ENCODE peak calls at places on chromosomes 12 and 14, in nine cellular contexts. L is OCI-LY7; E is glomerular endothelial cell; X is aorta; K is HTR-8/SVneo; N is T-helper 1 cell; J is heart right ventricle; G is lower leg skin; Y is activated CD8-positive, alpha-beta memory T cell treated with anti-CD3 and anti-CD28 coated beads for 24 hours. C is an unnamed sample.

GRCh38 chr12:96210376-96211055 is 16.3 kb downstream of the ELK3 start:
- DNase-seq in J (no peak), E (no peak), N (no peak), L (no peak), K (no peak), Y (peak), X (no peak), G (no peak), C (no peak)

GRCh38 chr14:67170706-67171105 is 18.5 kb upstream of the GARIN2 start:
- DNase-seq in K (peak), N (no peak), E (no peak), L (no peak), X (no peak), G (no peak), Y (no peak), J (no peak), C (no peak)

GRCh38 chr12:1001507-1001906 is 10.5 kb downstream of the ERC1 start:
- DNase-seq in X (no peak), G (no peak), N (no peak), K (no peak), L (no peak), E (no peak), Y (no peak), J (no peak), C (no peak)

GRCh38 chr12:108811411-108812185 is 45.8 kb downstream of the SSH1 start:
- DNase-seq in J (no peak), X (no peak), G (no peak), K (no peak), L (no peak), E (no peak), Y (no peak), N (no peak), C (no peak)

GRCh38 chr12:113945174-113946173 is 20.7 kb downstream of the RBM19 start:
- DNase-seq in X (no peak), K (no peak), N (no peak), Y (no peak), G (no peak), E (no peak), J (no peak), L (no peak), C (no peak)

GRCh38 chr14:96102071-96102856 is 63.1 kb downstream of the C14orf132 start:
- DNase-seq in K (no peak), N (no peak), E (no peak), Y (no peak), X (no peak), G (peak), L (no peak), J (no peak), C (no peak)

GRCh38 chr14:34781242-34781641 is 66.8 kb upstream of the CFL2 start:
- DNase-seq in E (peak), J (no peak), X (no peak), N (no peak), L (no peak), K (peak), Y (no peak), G (no peak), C (peak)

GRCh38 chr14:99644035-99644587 is 818 bp upstream of the HHIPL1 start:
- DNase-seq in L (no peak), K (no peak), J (no peak), G (no peak), E (no peak), X (no peak), Y (no peak), N (no peak), C (no peak)

GRCh38 chr12:109723311-109723791 is 9.7 kb downstream of the FAM222A start:
- DNase-seq in K (no peak), X (peak), G (no peak), J (peak), Y (no peak), L (no peak), N (no peak), E (no peak), C (no peak)

GRCh38 chr12:13183621-13184020 is 12.9 kb upstream of the EMP1 start:
- DNase-seq in K (no peak), Y (no peak), G (peak), J (no peak), L (no peak), E (no peak), X (no peak), N (no peak), C (no peak)

GRCh38 chr12:26340649-26341048 is 145.3 kb downstream of the SSPN start:
- DNase-seq in L (peak), J (no peak), E (no peak), N (no peak), G (no peak), X (no peak), Y (no peak), K (no peak), C (no peak)

GRCh38 chr12:124548854-124549378 is 18.5 kb downstream of the NCOR2 start:
- DNase-seq in Y (no peak), J (peak), K (no peak), X (peak), E (no peak), G (peak), N (no peak), L (no peak), C (peak)

GRCh38 chr14:90785876-90786450 is 30.3 kb downstream of the TTC7B start:
- DNase-seq in L (no peak), E (no peak), J (no peak), Y (no peak), G (peak), K (no peak), N (no peak), X (peak), C (no peak)

GRCh38 chr12:127280393-127281275 is 986.3 kb upstream of the TMEM132C start:
- DNase-seq in E (no peak), Y (peak), L (peak), X (peak), N (no peak), G (peak), K (no peak), J (no peak), C (no peak)

GRCh38 chr14:51564460-51564859 is 87.2 kb upstream of the FRMD6 start:
- DNase-seq in X (no peak), Y (no peak), J (no peak), E (no peak), N (no peak), L (no peak), G (no peak), K (no peak), C (no peak)

GRCh38 chr12:123149828-123150272 is 1.0 kb downstream of the PITPNM2 start:
- DNase-seq in Y (peak), G (peak), K (no peak), N (no peak), J (peak), L (no peak), X (peak), E (no peak), C (no peak)